ENCODE peak calls at places on chromosomes 2 and 18, in four cellular contexts. One of them, this sample, is unnamed.

GRCh38 chr2:200435379-200435778 is 74.5 kb downstream of the KCTD18 start:
- DNase-seq in right lobe of liver: no peak
- DNase-seq in CD8-positive, alpha-beta T cell: no peak
- DNase-seq in thoracic aorta: no peak
- DNase-seq in this sample: no peak

GRCh38 chr2:137838255-137839092 is 125.8 kb upstream of the HNMT start:
- DNase-seq in right lobe of liver: no peak
- DNase-seq in CD8-positive, alpha-beta T cell: no peak
- DNase-seq in thoracic aorta: no peak
- DNase-seq in this sample: no peak

GRCh38 chr2:195022514-195022842 is 634.5 kb upstream of the SLC39A10 start:
- DNase-seq in right lobe of liver: no peak
- DNase-seq in CD8-positive, alpha-beta T cell: no peak
- DNase-seq in thoracic aorta: no peak
- DNase-seq in this sample: no peak

GRCh38 chr2:217527586-217528202 is 475.1 kb downstream of the TNS1 start:
- DNase-seq in right lobe of liver: no peak
- DNase-seq in CD8-positive, alpha-beta T cell: no peak
- DNase-seq in thoracic aorta: no peak
- DNase-seq in this sample: no peak

GRCh38 chr2:151619337-151619989 is 114.8 kb downstream of the NEB start:
- DNase-seq in right lobe of liver: no peak
- DNase-seq in CD8-positive, alpha-beta T cell: no peak
- DNase-seq in thoracic aorta: no peak
- DNase-seq in this sample: no peak

GRCh38 chr2:176662771-176663170 is 393.5 kb downstream of the MTX2 start:
- DNase-seq in right lobe of liver: no peak
- DNase-seq in CD8-positive, alpha-beta T cell: no peak
- DNase-seq in thoracic aorta: no peak
- DNase-seq in this sample: no peak

GRCh38 chr2:169276045-169276444 is 86.3 kb downstream of the LRP2 start:
- DNase-seq in right lobe of liver: no peak
- DNase-seq in CD8-positive, alpha-beta T cell: no peak
- DNase-seq in thoracic aorta: no peak
- DNase-seq in this sample: no peak

GRCh38 chr18:22282311-22283235 is 113.2 kb downstream of the GATA6 start:
- DNase-seq in right lobe of liver: no peak
- DNase-seq in CD8-positive, alpha-beta T cell: peak; percentile 35
- DNase-seq in thoracic aorta: no peak
- DNase-seq in this sample: no peak

GRCh38 chr2:182366625-182367024 is 60.2 kb downstream of the PDE1A start:
- DNase-seq in right lobe of liver: no peak
- DNase-seq in CD8-positive, alpha-beta T cell: no peak
- DNase-seq in thoracic aorta: no peak
- DNase-seq in this sample: no peak

GRCh38 chr18:23226930-23227728 is 91.8 kb downstream of the CABLES1 start:
- DNase-seq in right lobe of liver: no peak
- DNase-seq in CD8-positive, alpha-beta T cell: no peak
- DNase-seq in thoracic aorta: no peak
- DNase-seq in this sample: no peak

GRCh38 chr2:172858473-172858745 is 122.8 kb downstream of the RAPGEF4 start:
- DNase-seq in right lobe of liver: no peak
- DNase-seq in CD8-positive, alpha-beta T cell: no peak
- DNase-seq in thoracic aorta: no peak
- DNase-seq in this sample: no peak

GRCh38 chr2:196468394-196468793 is 171.1 kb upstream of the CCDC150 start:
- DNase-seq in right lobe of liver: no peak
- DNase-seq in CD8-positive, alpha-beta T cell: no peak
- DNase-seq in thoracic aorta: no peak
- DNase-seq in this sample: no peak

GRCh38 chr2:128090909-128091690 is at the start of gene UGGT1:
- DNase-seq in right lobe of liver: peak; percentile 96
- DNase-seq in CD8-positive, alpha-beta T cell: peak; percentile 92
- DNase-seq in thoracic aorta: peak; percentile 85
- DNase-seq in this sample: peak; percentile 91

GRCh38 chr18:10230072-10230471 is 224.4 kb upstream of the APCDD1 start:
- DNase-seq in right lobe of liver: no peak
- DNase-seq in CD8-positive, alpha-beta T cell: no peak
- DNase-seq in thoracic aorta: no peak
- DNase-seq in this sample: no peak

GRCh38 chr2:222919841-222920609 is 59.2 kb downstream of the ACSL3 start:
- DNase-seq in right lobe of liver: no peak
- DNase-seq in CD8-positive, alpha-beta T cell: no peak
- DNase-seq in thoracic aorta: no peak
- DNase-seq in this sample: no peak

GRCh38 chr2:187003038-187003543 is 154.1 kb upstream of the ZSWIM2 start:
- DNase-seq in right lobe of liver: no peak
- DNase-seq in CD8-positive, alpha-beta T cell: no peak
- DNase-seq in thoracic aorta: no peak
- DNase-seq in this sample: no peak

GRCh38 chr2:3692375-3692774 is 11.0 kb upstream of the DCDC2C start:
- DNase-seq in right lobe of liver: no peak
- DNase-seq in CD8-positive, alpha-beta T cell: no peak
- DNase-seq in thoracic aorta: no peak
- DNase-seq in this sample: no peak

GRCh38 chr2:219616550-219616949 is 10.9 kb upstream of the SLC4A3 start:
- DNase-seq in right lobe of liver: no peak
- DNase-seq in CD8-positive, alpha-beta T cell: no peak
- DNase-seq in thoracic aorta: no peak
- DNase-seq in this sample: no peak

GRCh38 chr2:11532434-11533055 is 1.3 kb upstream of the GREB1 start:
- DNase-seq in right lobe of liver: no peak
- DNase-seq in CD8-positive, alpha-beta T cell: no peak
- DNase-seq in thoracic aorta: no peak
- DNase-seq in this sample: no peak

GRCh38 chr2:142165790-142166189 is 35.0 kb upstream of the LRP1B start:
- DNase-seq in right lobe of liver: no peak
- DNase-seq in CD8-positive, alpha-beta T cell: no peak
- DNase-seq in thoracic aorta: no peak
- DNase-seq in this sample: no peak

GRCh38 chr2:170813611-170814550 is 2.8 kb upstream of the GAD1 start:
- DNase-seq in right lobe of liver: peak; percentile 37
- DNase-seq in CD8-positive, alpha-beta T cell: no peak
- DNase-seq in thoracic aorta: no peak
- DNase-seq in this sample: no peak

GRCh38 chr2:230692760-230693159 is 19.9 kb upstream of the CAB39 start:
- DNase-seq in right lobe of liver: no peak
- DNase-seq in CD8-positive, alpha-beta T cell: no peak
- DNase-seq in thoracic aorta: no peak
- DNase-seq in this sample: no peak

GRCh38 chr2:33108483-33109443 is 162.0 kb downstream of the LTBP1 start:
- DNase-seq in right lobe of liver: no peak
- DNase-seq in CD8-positive, alpha-beta T cell: no peak
- DNase-seq in thoracic aorta: no peak
- DNase-seq in this sample: no peak

GRCh38 chr2:37742286-37742685 is 70.8 kb upstream of the CDC42EP3 start:
- DNase-seq in right lobe of liver: no peak
- DNase-seq in CD8-positive, alpha-beta T cell: no peak
- DNase-seq in thoracic aorta: no peak
- DNase-seq in this sample: no peak

GRCh38 chr2:165825041-165825440 is 31.0 kb upstream of the GALNT3 start:
- DNase-seq in right lobe of liver: no peak
- DNase-seq in CD8-positive, alpha-beta T cell: no peak
- DNase-seq in thoracic aorta: no peak
- DNase-seq in this sample: no peak

GRCh38 chr2:229372207-229372606 is 101.1 kb upstream of the PID1 start:
- DNase-seq in right lobe of liver: no peak
- DNase-seq in CD8-positive, alpha-beta T cell: no peak
- DNase-seq in thoracic aorta: no peak
- DNase-seq in this sample: no peak

GRCh38 chr2:71157124-71157802 is 26.8 kb downstream of the MPHOSPH10 start:
- DNase-seq in right lobe of liver: peak; percentile 44
- DNase-seq in CD8-positive, alpha-beta T cell: peak; percentile 67
- DNase-seq in thoracic aorta: no peak
- DNase-seq in this sample: peak; percentile 69

GRCh38 chr2:180519276-180519675 is 461.1 kb upstream of the UBE2E3 start:
- DNase-seq in right lobe of liver: no peak
- DNase-seq in CD8-positive, alpha-beta T cell: no peak
- DNase-seq in thoracic aorta: no peak
- DNase-seq in this sample: no peak

GRCh38 chr18:33802955-33803354 is 224.9 kb downstream of the ASXL3 start:
- DNase-seq in right lobe of liver: no peak
- DNase-seq in CD8-positive, alpha-beta T cell: no peak
- DNase-seq in thoracic aorta: no peak
- DNase-seq in this sample: no peak

GRCh38 chr18:34287825-34288224 is 63.1 kb upstream of the NOL4 start:
- DNase-seq in right lobe of liver: no peak
- DNase-seq in CD8-positive, alpha-beta T cell: no peak
- DNase-seq in thoracic aorta: no peak
- DNase-seq in this sample: no peak

GRCh38 chr18:6058941-6059340 is 163.6 kb upstream of the TMEM200C start:
- DNase-seq in right lobe of liver: no peak
- DNase-seq in CD8-positive, alpha-beta T cell: no peak
- DNase-seq in thoracic aorta: no peak
- DNase-seq in this sample: no peak
- TF ChIP-seq CTCF in right lobe of liver: no peak
- TF ChIP-seq CTCF in CD8-positive, alpha-beta T cell: no peak
- TF ChIP-seq CTCF in thoracic aorta: no peak
- TF ChIP-seq CTCF in this sample: no peak

GRCh38 chr2:132656213-132656612 is 13.8 kb downstream of the LYPD1 start:
- DNase-seq in right lobe of liver: no peak
- DNase-seq in CD8-positive, alpha-beta T cell: no peak
- DNase-seq in thoracic aorta: no peak
- DNase-seq in this sample: no peak
- H3K27ac ChIP-seq in right lobe of liver: no peak overlapping the region
- H3K27ac ChIP-seq in CD8-positive, alpha-beta T cell: no peak overlapping the region
- H3K27ac ChIP-seq in thoracic aorta: no peak overlapping the region
- H3K27ac ChIP-seq in this sample: no peak overlapping the region

DNA sequence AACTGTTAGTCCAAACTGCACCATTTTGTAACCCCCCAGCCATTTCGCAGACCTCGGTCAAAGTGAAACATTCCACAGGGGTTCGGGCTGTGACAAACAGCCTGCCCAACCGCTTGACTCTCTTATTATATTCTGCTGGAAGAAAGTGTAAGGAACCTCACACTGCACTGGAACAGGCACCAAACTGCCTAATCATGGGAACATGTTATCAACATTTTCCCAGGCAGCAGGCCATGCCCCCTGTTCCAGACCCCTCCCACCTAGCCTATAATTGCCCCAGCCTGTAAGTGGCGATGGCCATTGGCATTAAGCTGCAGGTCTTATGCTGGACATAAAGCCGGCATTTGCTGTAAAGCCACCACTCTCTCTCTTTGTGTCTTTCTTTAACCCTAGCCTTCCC is 16.9 kb downstream of the LYG2 start:
- DNase-seq in right lobe of liver: no peak
- DNase-seq in CD8-positive, alpha-beta T cell: no peak
- DNase-seq in thoracic aorta: no peak
- DNase-seq in this sample: no peak
- TF ChIP-seq CTCF in right lobe of liver: no peak
- TF ChIP-seq CTCF in CD8-positive, alpha-beta T cell: no peak
- TF ChIP-seq CTCF in thoracic aorta: no peak
- TF ChIP-seq CTCF in this sample: no peak

GRCh38 chr2:60299179-60299578 is 254.3 kb downstream of the BCL11A start:
- DNase-seq in right lobe of liver: no peak
- DNase-seq in CD8-positive, alpha-beta T cell: no peak
- DNase-seq in thoracic aorta: no peak
- DNase-seq in this sample: no peak

GRCh38 chr2:60297296-60298010 is 256.0 kb downstream of the BCL11A start:
- DNase-seq in right lobe of liver: no peak
- DNase-seq in CD8-positive, alpha-beta T cell: no peak
- DNase-seq in thoracic aorta: no peak
- DNase-seq in this sample: no peak

GRCh38 chr2:60295591-60295962 is 257.9 kb downstream of the BCL11A start:
- DNase-seq in right lobe of liver: no peak
- DNase-seq in CD8-positive, alpha-beta T cell: no peak
- DNase-seq in thoracic aorta: no peak
- DNase-seq in this sample: no peak

GRCh38 chr2:60294901-60295590 is 258.4 kb downstream of the BCL11A start:
- DNase-seq in right lobe of liver: no peak
- DNase-seq in CD8-positive, alpha-beta T cell: no peak
- DNase-seq in thoracic aorta: no peak
- DNase-seq in this sample: no peak

GRCh38 chr2:60296219-60296955 is 257.1 kb downstream of the BCL11A start:
- DNase-seq in right lobe of liver: no peak
- DNase-seq in CD8-positive, alpha-beta T cell: no peak
- DNase-seq in thoracic aorta: no peak
- DNase-seq in this sample: no peak
- H3K27ac ChIP-seq in right lobe of liver: no peak overlapping the region
- H3K27ac ChIP-seq in CD8-positive, alpha-beta T cell: no peak overlapping the region
- H3K27ac ChIP-seq in thoracic aorta: no peak overlapping the region
- H3K27ac ChIP-seq in this sample: no peak overlapping the region

DNA sequence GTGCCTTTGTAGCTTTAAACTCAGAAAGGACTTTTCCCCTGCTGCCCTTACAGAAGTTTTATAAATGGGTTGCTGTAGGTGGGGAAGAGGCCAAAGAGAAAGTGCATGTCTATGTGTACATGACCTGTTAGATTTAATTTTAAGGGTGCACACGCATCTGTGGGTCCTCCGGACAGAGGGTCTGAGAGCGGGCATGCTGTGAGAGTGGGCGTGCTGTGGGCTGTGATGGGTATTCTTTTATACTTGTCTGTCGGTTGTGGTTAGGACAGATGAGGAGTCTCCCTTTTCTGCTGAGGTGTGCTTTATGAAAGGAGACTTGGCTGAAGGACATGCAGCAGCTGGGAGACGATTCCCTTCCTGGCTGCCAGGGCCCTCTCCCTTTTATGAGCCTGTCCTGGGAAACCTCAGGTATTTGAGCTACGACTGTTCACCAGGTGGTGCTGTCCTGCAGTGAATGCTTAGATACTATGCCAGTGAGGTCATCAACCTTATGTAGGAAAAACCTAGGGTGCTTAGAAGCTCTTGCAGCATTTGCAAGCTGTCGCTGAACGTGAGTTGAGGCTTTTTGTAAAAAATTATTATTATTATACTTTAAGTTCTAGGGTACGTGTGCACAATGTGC is 67.5 kb downstream of the TANC1 start:
- DNase-seq in right lobe of liver: no peak
- DNase-seq in CD8-positive, alpha-beta T cell: peak; percentile 26
- DNase-seq in thoracic aorta: no peak
- DNase-seq in this sample: no peak
- TF ChIP-seq CTCF in right lobe of liver: peak; percentile 40
- TF ChIP-seq CTCF in CD8-positive, alpha-beta T cell: no peak
- TF ChIP-seq CTCF in thoracic aorta: no peak
- TF ChIP-seq CTCF in this sample: no peak

DNA sequence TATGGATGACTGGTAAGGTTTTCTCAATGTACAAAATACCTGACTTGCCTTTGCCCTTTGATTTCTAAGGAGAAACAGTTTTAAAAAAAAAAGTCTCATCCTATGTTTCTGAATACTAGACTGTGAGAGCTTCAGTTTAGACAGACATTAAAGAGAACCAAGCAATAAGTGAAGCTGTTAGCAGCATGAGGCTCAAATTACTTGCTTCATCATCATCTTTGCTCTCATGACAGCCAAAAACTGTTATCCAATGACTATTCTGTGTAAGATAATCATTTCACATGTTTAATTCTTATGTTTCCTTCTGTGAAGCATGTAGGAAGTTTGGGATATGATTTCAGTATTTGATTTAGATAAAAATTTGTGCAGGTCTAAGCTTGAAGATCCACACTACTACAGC is 129.2 kb downstream of the COMMD1 start:
- DNase-seq in right lobe of liver: no peak
- DNase-seq in CD8-positive, alpha-beta T cell: no peak
- DNase-seq in thoracic aorta: no peak
- DNase-seq in this sample: no peak
- H3K27ac ChIP-seq in right lobe of liver: no peak overlapping the region
- H3K27ac ChIP-seq in CD8-positive, alpha-beta T cell: no peak overlapping the region
- H3K27ac ChIP-seq in thoracic aorta: no peak overlapping the region
- H3K27ac ChIP-seq in this sample: no peak overlapping the region